ENCODE peak calls at places on chromosomes 4 and X, in six cellular contexts. P is endothelial cell of umbilical vein, W is HepG2, U is A549, N is K562, Y is GM12878. G is an unnamed sample.

GRCh38 chrX:85963736-85964135 is 83.6 kb downstream of the CHM start:
- DNase-seq in P (peak; percentile 0), W (peak; percentile 1), U (peak; percentile 27), N (no peak), Y (no peak), G (peak; percentile 1)

GRCh38 chrX:41145920-41146608 is 60.8 kb downstream of the USP9X start:
- DNase-seq in P (peak; percentile 69), W (no peak), U (peak; percentile 32), N (no peak), Y (no peak), G (peak; percentile 27)

GRCh38 chr4:108155373-108155772 is 13.4 kb downstream of the LEF1 start:
- DNase-seq in P (no peak), W (no peak), U (no peak), N (no peak), Y (no peak), G (peak; percentile 3)

GRCh38 chr4:10161840-10162239 is 45.2 kb upstream of the WDR1 start:
- DNase-seq in P (no peak), W (no peak), U (no peak), N (no peak), Y (no peak), G (no peak)

GRCh38 chr4:166491635-166492034 is 618.6 kb downstream of the TLL1 start:
- DNase-seq in P (no peak), W (no peak), U (no peak), N (no peak), Y (no peak), G (no peak)

GRCh38 chr4:130808492-130808891 is 1712.5 kb downstream of the C4orf33 start:
- DNase-seq in P (peak; percentile 41), W (peak; percentile 13), U (peak; percentile 3), N (no peak), Y (no peak), G (peak; percentile 20)

GRCh38 chr4:3464911-3465697 is 2.0 kb downstream of the DOK7 start:
- DNase-seq in P (no peak), W (no peak), U (no peak), N (no peak), Y (no peak), G (no peak)

GRCh38 chrX:11968470-11968869 is 169.8 kb upstream of the FRMPD4 start:
- DNase-seq in P (no peak), W (peak; percentile 1), U (peak; percentile 93), N (no peak), Y (no peak), G (no peak)

GRCh38 chr4:29243054-29243453 is 1477.1 kb upstream of the PCDH7 start:
- DNase-seq in P (no peak), W (no peak), U (no peak), N (no peak), Y (no peak), G (no peak)

GRCh38 chrX:97159916-97160800 is 276.4 kb downstream of the RPA4 start:
- DNase-seq in P (no peak), W (peak; percentile 32), U (peak; percentile 67), N (no peak), Y (no peak), G (no peak)

GRCh38 chr4:158285429-158286216 is 75.3 kb downstream of the TMEM144 start:
- DNase-seq in P (no peak), W (no peak), U (no peak), N (no peak), Y (no peak), G (no peak)

GRCh38 chr4:72987741-72988729 is 81.5 kb downstream of the COX18 start:
- DNase-seq in P (no peak), W (no peak), U (no peak), N (no peak), Y (no peak), G (no peak)
- TF ChIP-seq MYC in P (no peak), W (no peak), U (no peak), N (no peak), Y (no peak), G (no peak)

GRCh38 chrX:30689116-30689515 is 35.9 kb downstream of the GK start:
- DNase-seq in P (no peak), W (no peak), U (no peak), N (no peak), Y (no peak), G (no peak)

GRCh38 chrX:30693999-30694650 is 40.9 kb downstream of the GK start:
- DNase-seq in P (no peak), W (peak; percentile 47), U (no peak), N (no peak), Y (no peak), G (no peak)

DNA sequence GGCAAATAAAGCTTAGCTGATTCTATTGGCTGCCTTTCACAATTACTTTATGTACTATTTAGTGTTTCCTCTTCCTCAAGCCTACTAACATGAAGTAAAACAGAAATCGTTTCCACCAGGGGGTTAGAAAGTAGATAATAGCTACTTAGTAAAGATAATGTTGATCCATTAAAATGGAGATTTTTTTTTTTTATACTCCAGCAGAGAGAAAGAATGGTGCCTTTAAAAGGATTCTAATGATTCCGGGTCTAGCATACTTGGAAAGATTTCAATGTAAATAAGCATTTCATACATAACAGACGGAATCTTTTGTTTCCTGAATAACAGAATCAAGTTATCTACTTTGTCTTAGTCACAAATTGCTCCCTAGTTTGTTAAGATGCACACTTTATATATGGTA is 37.1 kb downstream of the GK start:
- DNase-seq in P (peak; percentile 34), W (no peak), U (no peak), N (no peak), Y (no peak), G (no peak)
- TF ChIP-seq CTCF in P (no peak), W (no peak), U (no peak), N (no peak), Y (no peak), G (no peak)

GRCh38 chr4:52943644-52944043 is 81.5 kb downstream of the RASL11B start:
- DNase-seq in P (no peak), W (no peak), U (no peak), N (no peak), Y (no peak), G (no peak)
- H3K4me3 ChIP-seq in P (no peak overlapping the region), W (no peak overlapping the region), U (no peak overlapping the region), N (no peak overlapping the region), Y (no peak overlapping the region), G (no peak overlapping the region)

GRCh38 chr4:173932701-173933100 is 350.8 kb downstream of the FBXO8 start:
- DNase-seq in P (no peak), W (no peak), U (no peak), N (no peak), Y (no peak), G (no peak)

GRCh38 chr4:173934201-173934600 is 349.3 kb downstream of the FBXO8 start:
- DNase-seq in P (no peak), W (no peak), U (no peak), N (no peak), Y (no peak), G (no peak)

GRCh38 chr4:173934933-173935620 is 348.4 kb downstream of the FBXO8 start:
- DNase-seq in P (no peak), W (no peak), U (no peak), N (no peak), Y (no peak), G (no peak)

GRCh38 chr4:173937871-173938270 is 345.6 kb downstream of the FBXO8 start:
- DNase-seq in P (no peak), W (no peak), U (no peak), N (no peak), Y (no peak), G (no peak)

DNA sequence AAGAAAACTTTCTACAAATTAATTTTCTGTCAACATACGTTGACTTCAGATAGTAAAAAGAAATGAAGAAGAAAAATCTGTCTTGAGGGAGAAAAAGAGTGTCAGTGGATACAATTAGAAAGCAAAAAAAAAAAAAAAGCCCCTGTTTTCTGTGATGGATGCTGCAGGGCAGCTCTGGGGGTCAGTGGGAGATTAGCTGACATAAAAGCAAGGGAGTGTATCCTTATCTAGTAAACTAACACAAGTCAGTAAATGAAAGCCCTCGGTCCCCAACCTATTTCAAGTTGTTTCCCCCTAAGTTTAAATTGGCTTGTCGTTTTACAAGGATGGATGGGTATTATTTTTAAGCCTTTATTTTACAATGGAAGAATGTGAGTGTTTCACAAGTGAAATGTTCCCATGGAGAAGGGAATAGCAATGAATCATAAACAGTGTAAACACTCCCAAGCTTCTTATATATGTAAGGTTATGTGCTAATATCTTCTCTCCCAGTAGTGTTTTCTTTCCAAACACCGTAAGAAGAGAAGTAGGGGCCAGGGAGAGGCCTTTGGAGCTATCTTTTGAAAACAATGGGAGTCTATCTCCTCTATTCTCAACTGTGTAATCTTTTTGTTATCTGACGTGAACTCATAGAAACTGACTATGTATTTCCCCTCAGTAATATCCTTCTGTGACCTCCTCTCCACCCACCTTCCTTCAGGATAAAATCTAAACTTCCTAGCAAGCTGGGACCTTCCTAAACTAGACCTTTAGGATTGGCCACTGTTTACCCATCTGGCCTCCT is 347.7 kb downstream of the FBXO8 start:
- DNase-seq in P (no peak), W (no peak), U (peak; percentile 20), N (no peak), Y (no peak), G (no peak)
- TF ChIP-seq MYC in P (no peak), W (no peak), U (no peak), N (no peak), Y (no peak), G (no peak)

DNA sequence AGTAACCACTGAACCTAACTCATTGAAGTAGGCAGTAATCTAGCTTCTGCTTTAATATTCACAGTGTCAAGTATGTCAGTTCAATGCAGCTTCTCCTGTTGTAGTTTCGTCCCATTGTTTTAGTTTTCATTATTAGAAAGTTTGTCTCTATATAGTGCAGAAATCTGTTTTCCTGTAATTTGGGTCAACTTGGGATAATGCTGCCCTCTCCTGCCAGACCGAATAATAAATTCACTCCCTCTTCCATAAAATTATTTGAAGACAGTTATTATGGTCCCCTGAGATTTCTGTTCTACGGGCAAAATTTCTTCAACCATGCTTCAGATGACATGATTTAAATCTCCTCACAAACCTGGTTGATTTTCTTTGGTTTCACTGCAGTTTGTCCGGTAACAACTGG is 4.6 kb upstream of the LUZP4 start:
- DNase-seq in P (peak; percentile 5), W (no peak), U (no peak), N (no peak), Y (no peak), G (no peak)
- TF ChIP-seq CTCF in P (no peak), W (no peak), U (no peak), N (no peak), Y (no peak), G (no peak)

DNA sequence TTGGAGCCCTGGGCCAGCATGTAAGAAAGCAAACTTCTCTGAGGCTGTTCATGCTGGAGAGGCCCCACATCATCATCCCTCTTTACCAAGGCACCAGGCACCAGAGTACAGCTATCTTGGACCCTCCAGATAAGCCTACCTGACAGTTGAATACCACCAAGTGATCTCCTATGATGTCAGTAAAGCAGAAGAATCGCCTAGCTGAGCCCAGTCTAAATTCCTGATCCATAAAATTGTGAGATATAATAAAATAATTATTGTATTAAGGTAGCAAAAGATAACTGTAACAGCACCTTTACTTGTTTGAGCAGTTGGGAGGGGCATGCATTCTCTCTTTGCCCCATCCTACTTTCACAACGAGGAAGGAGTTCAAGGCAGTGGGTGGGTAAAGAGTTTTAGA is 2.9 kb upstream of the UCP1 start:
- DNase-seq in P (no peak), W (no peak), U (no peak), N (no peak), Y (no peak), G (no peak)
- H3K4me3 ChIP-seq in P (no peak overlapping the region), W (no peak overlapping the region), U (no peak overlapping the region), N (no peak overlapping the region), Y (no peak overlapping the region), G (no peak overlapping the region)

GRCh38 chrX:125544856-125545255 is 225.2 kb downstream of the TEX13C start:
- DNase-seq in P (no peak), W (no peak), U (no peak), N (no peak), Y (no peak), G (no peak)
- TF ChIP-seq MYC in P (no peak), W (no peak), U (no peak), N (no peak), Y (no peak), G (no peak)

G was measured in NB4.